ENCODE peak calls at places on chromosomes 16 and 17, in six cellular contexts. B is tibial artery, Y is endodermal cell, E is B cell, I is transverse colon, X is stomach. L is an unnamed sample.

GRCh38 chr17:1312261-1312870 is 32.9 kb downstream of the TRARG1 start:
- DNase-seq in B (no peak), Y (peak), E (no peak), I (no peak), X (no peak), L (peak)

GRCh38 chr17:9185688-9186289 is 164.5 kb downstream of the NTN1 start:
- DNase-seq in B (no peak), Y (no peak), E (peak), I (no peak), X (no peak), L (no peak)

GRCh38 chr16:27982184-27982583 is 81.3 kb downstream of the GSG1L start:
- DNase-seq in B (peak), Y (no peak), E (no peak), I (no peak), X (no peak), L (no peak)

GRCh38 chr16:23424292-23424958 is 28.6 kb downstream of the COG7 start:
- DNase-seq in B (no peak), Y (no peak), E (no peak), I (peak), X (no peak), L (no peak)

GRCh38 chr17:42287305-42288077 is 807 bp upstream of the STAT5A start:
- DNase-seq in B (peak), Y (peak), E (no peak), I (peak), X (peak), L (no peak)

GRCh38 chr17:67374329-67375053 is 2.6 kb upstream of the PITPNC1 start:
- DNase-seq in B (peak), Y (peak), E (peak), I (peak), X (peak), L (peak)

GRCh38 chr16:85680352-85680944 is 8.3 kb downstream of the GINS2 start:
- DNase-seq in B (no peak), Y (no peak), E (peak), I (no peak), X (no peak), L (no peak)

GRCh38 chr17:80889231-80889896 is 102.3 kb upstream of the CHMP6 start:
- DNase-seq in B (no peak), Y (no peak), E (no peak), I (no peak), X (no peak), L (no peak)

GRCh38 chr16:80968386-80969113 is 38.1 kb downstream of the CMC2 start:
- DNase-seq in B (no peak), Y (no peak), E (no peak), I (no peak), X (no peak), L (no peak)

GRCh38 chr16:17768257-17768656 is 297.5 kb upstream of the XYLT1 start:
- DNase-seq in B (no peak), Y (no peak), E (no peak), I (no peak), X (no peak), L (no peak)

GRCh38 chr17:31394544-31394943 is 3.1 kb downstream of the RAB11FIP4 start:
- DNase-seq in B (peak), Y (peak), E (no peak), I (no peak), X (peak), L (peak)

GRCh38 chr16:5639531-5639930 is 541.9 kb upstream of the EEF2KMT start:
- DNase-seq in B (no peak), Y (no peak), E (no peak), I (no peak), X (no peak), L (no peak)

GRCh38 chr16:28845173-28846079 is 722 bp downstream of the TUFM start:
- DNase-seq in B (no peak), Y (peak), E (no peak), I (peak), X (peak), L (no peak)

GRCh38 chr16:58198022-58198683 is at the start of gene CSNK2A2:
- DNase-seq in B (peak), Y (peak), E (peak), I (peak), X (peak), L (peak)
- TF ChIP-seq CTCF in B (peak), Y (no peak), E (no peak), I (no peak), X (peak), L (peak)

GRCh38 chr17:16406742-16407674 is 8.4 kb upstream of the TRPV2 start:
- DNase-seq in B (peak), Y (peak), E (no peak), I (peak), X (no peak), L (peak)
- TF ChIP-seq CTCF in B (no peak), Y (peak), E (no peak), I (no peak), X (no peak), L (no peak)

GRCh38 chr17:59897090-59897489 is 4.2 kb downstream of the RPS6KB1 start:
- DNase-seq in B (no peak), Y (no peak), E (no peak), I (no peak), X (no peak), L (no peak)

GRCh38 chr17:59901604-59902003 is 8.7 kb downstream of the RPS6KB1 start:
- DNase-seq in B (peak), Y (no peak), E (no peak), I (no peak), X (peak), L (no peak)

GRCh38 chr17:59893617-59894100 is 738 bp downstream of the RPS6KB1 start:
- DNase-seq in B (no peak), Y (no peak), E (no peak), I (no peak), X (no peak), L (no peak)

GRCh38 chr17:59903455-59903854 is 10.5 kb downstream of the RPS6KB1 start:
- DNase-seq in B (no peak), Y (no peak), E (no peak), I (no peak), X (no peak), L (no peak)

GRCh38 chr17:59899099-59899498 is 6.2 kb downstream of the RPS6KB1 start:
- DNase-seq in B (peak), Y (no peak), E (no peak), I (no peak), X (no peak), L (no peak)
- TF ChIP-seq CTCF in B (no peak), Y (no peak), E (peak), I (no peak), X (peak), L (no peak)

DNA sequence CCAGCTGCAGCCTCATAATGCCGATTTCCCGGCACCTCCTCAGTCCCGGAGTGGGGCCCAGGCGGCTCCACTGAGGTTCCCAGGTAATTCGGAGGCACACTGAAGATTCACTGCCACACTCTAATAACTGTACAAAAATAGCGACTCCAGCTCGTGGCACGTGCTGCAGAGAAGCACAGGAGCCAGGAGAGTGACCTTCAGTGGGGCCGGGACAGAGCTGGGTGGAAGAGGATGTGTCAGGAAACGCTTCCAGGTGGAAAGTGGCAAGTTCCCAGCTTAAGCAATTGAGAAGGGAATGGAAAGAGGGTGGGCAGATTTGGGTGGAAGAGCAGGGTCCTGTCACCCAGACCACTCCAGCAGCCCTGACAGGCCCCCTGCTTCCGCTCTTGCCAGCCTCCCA is 3.1 kb upstream of the TRAP1 start:
- DNase-seq in B (no peak), Y (peak), E (no peak), I (no peak), X (no peak), L (no peak)
- TF ChIP-seq CTCF in B (no peak), Y (no peak), E (no peak), I (no peak), X (no peak), L (no peak)

DNA sequence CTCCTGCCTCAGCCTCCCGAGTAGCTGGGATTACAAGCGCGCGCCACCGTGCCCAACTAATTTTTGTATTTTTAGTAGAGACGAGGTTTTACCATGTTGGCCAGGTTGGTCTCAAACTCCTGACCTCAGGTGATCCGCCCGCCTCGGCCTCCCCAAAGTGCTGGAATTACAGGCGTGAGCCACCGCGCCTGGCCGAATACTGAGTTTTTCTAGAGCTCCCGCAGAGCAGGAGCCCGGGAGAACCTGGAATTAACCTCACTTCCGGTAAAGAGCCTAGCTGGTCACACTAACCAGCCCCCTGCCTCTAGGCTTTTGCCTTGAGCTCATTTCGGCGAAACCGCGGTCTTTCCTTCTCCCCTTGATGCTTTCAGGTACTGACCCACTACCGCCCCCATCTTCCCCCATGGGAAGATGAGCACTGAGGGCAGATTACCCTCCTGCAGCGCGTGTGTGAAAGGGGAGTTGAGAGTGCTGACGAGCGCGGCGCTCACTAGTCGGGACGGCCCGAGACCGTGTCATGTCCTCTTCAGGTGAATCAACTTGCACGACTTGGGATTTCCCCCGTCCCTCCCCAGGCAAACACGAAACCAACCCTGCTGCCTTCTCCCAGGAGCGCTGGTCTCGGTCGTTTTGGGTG is 743 bp upstream of the NEK8 start:
- DNase-seq in B (peak), Y (peak), E (peak), I (peak), X (peak), L (peak)
- TF ChIP-seq CTCF in B (no peak), Y (peak), E (no peak), I (peak), X (no peak), L (peak)

GRCh38 chr17:27597783-27598320 is 33.1 kb upstream of the LGALS9 start:
- DNase-seq in B (no peak), Y (no peak), E (no peak), I (no peak), X (no peak), L (no peak)

GRCh38 chr17:27600471-27600870 is 30.5 kb upstream of the LGALS9 start:
- DNase-seq in B (no peak), Y (no peak), E (no peak), I (no peak), X (no peak), L (no peak)

GRCh38 chr17:27596571-27597187 is 34.3 kb upstream of the LGALS9 start:
- DNase-seq in B (no peak), Y (no peak), E (no peak), I (no peak), X (no peak), L (no peak)

GRCh38 chr17:27597188-27597580 is 33.8 kb upstream of the LGALS9 start:
- DNase-seq in B (no peak), Y (no peak), E (no peak), I (no peak), X (no peak), L (no peak)

DNA sequence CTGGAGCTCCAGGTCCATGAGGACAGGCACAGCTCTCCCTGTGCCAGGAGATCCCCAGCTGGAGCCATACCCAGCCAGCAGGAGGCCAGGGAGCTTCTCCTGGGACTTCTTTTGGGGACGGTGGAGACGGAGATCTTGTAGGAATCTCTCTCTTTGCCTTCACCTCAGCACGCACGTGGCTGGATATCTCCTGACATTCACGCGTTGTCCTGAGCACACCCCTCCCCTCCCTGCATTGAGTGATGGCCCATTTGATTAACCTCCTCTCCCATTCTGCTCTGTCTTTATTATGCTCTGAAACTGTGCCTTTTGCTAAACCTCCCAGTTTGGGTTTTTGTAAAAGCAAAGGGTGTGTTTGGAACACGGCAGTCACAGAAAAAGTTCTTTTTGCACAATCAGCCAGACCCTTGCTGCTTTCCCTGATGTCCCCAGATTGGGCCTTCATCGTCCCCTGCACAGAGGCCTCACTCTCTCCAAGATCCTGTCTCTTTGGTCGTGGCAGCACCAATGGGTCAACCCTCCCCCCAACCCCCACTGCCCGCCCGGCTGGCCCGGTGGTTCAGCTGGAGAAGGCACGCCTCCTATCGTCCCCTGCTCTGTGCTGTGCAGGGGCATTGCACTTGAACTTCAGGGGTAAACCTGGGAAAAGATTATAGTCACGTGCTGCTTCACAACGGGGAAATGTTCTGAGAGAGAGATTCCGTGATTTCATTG is 32.5 kb upstream of the LGALS9 start:
- DNase-seq in B (no peak), Y (no peak), E (no peak), I (no peak), X (no peak), L (no peak)
- TF ChIP-seq CTCF in B (no peak), Y (no peak), E (no peak), I (no peak), X (no peak), L (no peak)

GRCh38 chr16:15461376-15461775 is 27.0 kb downstream of the BMERB1 start:
- DNase-seq in B (no peak), Y (no peak), E (no peak), I (no peak), X (no peak), L (no peak)

GRCh38 chr16:15464401-15465186 is 30.2 kb downstream of the BMERB1 start:
- DNase-seq in B (no peak), Y (no peak), E (no peak), I (no peak), X (no peak), L (no peak)

GRCh38 chr16:15466131-15466530 is 31.7 kb downstream of the BMERB1 start:
- DNase-seq in B (no peak), Y (no peak), E (no peak), I (no peak), X (no peak), L (no peak)

GRCh38 chr16:15466886-15467781 is 32.7 kb downstream of the BMERB1 start:
- DNase-seq in B (no peak), Y (no peak), E (no peak), I (no peak), X (no peak), L (no peak)
- TF ChIP-seq CTCF in B (peak), Y (peak), E (no peak), I (peak), X (no peak), L (no peak)

GRCh38 chr16:18936727-18937340 is 10.6 kb upstream of the SMG1 start:
- DNase-seq in B (no peak), Y (no peak), E (no peak), I (no peak), X (no peak), L (no peak)
- TF ChIP-seq CTCF in B (no peak), Y (no peak), E (no peak), I (no peak), X (no peak), L (no peak)

DNA sequence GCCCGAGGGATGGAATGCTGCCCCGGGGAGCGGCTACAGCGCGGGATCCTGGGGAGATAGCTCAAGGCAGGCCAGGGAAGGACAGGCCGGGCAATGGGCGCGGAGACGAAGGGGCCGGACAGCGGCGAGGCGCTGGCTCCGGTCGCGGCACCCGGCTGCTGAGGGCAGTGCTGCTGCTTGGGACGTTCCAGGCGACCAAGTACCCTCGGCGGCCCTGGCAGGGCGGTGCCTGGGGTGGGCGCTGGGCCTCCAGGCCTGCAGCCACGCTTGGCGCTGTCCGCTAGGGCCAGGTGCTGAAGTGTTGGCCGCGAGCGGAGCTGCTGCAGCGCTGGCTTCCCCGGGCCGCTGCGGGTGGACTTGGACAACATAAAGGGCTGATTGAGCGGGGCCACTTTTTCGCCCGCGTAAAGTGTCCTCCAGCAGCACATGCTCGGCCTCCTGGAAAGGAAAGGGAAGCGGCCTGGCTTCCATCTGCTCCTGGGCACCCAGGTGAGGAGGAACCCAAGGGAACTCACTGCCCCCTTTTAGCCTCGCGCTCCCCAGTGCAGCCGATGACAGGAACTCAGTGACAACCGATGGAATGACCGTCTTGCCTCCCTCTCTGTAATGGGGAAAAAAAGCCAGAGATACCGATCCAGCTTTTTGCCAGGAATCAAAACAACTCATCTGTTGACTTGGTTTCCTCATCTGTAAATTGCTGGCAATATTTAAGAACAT is 23.7 kb downstream of the CLEC3A start:
- DNase-seq in B (peak), Y (peak), E (no peak), I (peak), X (peak), L (peak)
- TF ChIP-seq CTCF in B (no peak), Y (peak), E (no peak), I (no peak), X (no peak), L (no peak)

GRCh38 chr16:21950782-21951521 is 2.2 kb upstream of the UQCRC2 start:
- DNase-seq in B (no peak), Y (no peak), E (no peak), I (no peak), X (no peak), L (no peak)
- TF ChIP-seq CTCF in B (peak), Y (peak), E (peak), I (no peak), X (no peak), L (peak)